ENCODE peak calls at places on chromosomes 4 and X, in ten cellular contexts. W is transverse colon, R is tibial nerve, M is adrenal gland, L is heart left ventricle, O is prostate gland, U is right lobe of liver, H is IMR-90, I is esophagus squamous epithelium, V is stomach. S is an unnamed sample.

GRCh38 chr4:174314770-174315169 is 31.1 kb downstream of the CEP44 start:
- DNase-seq in U (no peak), R (no peak), M (no peak), O (no peak), L (no peak), W (no peak), I (no peak), H (peak), V (no peak), S (no peak)

GRCh38 chr4:43732829-43733426 is 715.7 kb downstream of the KCTD8 start:
- DNase-seq in I (no peak), H (no peak), L (no peak), W (no peak), M (no peak), V (no peak), R (no peak), U (no peak), O (no peak), S (no peak)

GRCh38 chrX:134546187-134546586 is 86.2 kb downstream of the HPRT1 start:
- DNase-seq in I (no peak), V (no peak), W (no peak), H (no peak), L (no peak), M (no peak), O (no peak), U (no peak), R (no peak), S (no peak)

GRCh38 chr4:183099537-183100297 is 660 bp downstream of the WWC2 start:
- DNase-seq in M (peak), H (no peak), O (peak), W (no peak), V (peak), I (no peak), U (peak), L (peak), R (no peak), S (peak)

GRCh38 chr4:151766691-151767090 is 5.9 kb upstream of the GATB start:
- DNase-seq in U (no peak), R (no peak), V (no peak), I (no peak), H (no peak), L (no peak), M (no peak), W (peak), O (no peak), S (no peak)

GRCh38 chrX:119374736-119375135 is 24.4 kb upstream of the SLC25A43 start:
- DNase-seq in U (no peak), R (no peak), I (no peak), V (no peak), O (no peak), W (no peak), M (no peak), H (peak), L (no peak), S (no peak)

GRCh38 chr4:153205028-153205648 is 895 bp downstream of the TRIM2 start:
- DNase-seq in R (no peak), W (peak), V (peak), O (peak), L (no peak), H (no peak), U (no peak), M (no peak), I (no peak), S (peak)

GRCh38 chr4:142838781-142839180 is 7.3 kb downstream of the INPP4B start:
- DNase-seq in U (no peak), L (no peak), I (no peak), H (no peak), M (no peak), W (no peak), R (no peak), V (no peak), O (no peak), S (no peak)

GRCh38 chrX:150569155-150569477 is 695 bp downstream of the MTM1 start:
- DNase-seq in L (peak), O (no peak), U (no peak), M (peak), W (peak), R (no peak), I (no peak), H (peak), V (peak), S (peak)

GRCh38 chr4:71456841-71457240 is 118.0 kb downstream of the SLC4A4 start:
- DNase-seq in U (no peak), L (peak), W (no peak), O (peak), M (peak), V (no peak), H (peak), I (no peak), R (no peak), S (no peak)

GRCh38 chr4:183751081-183751480 is 92.0 kb downstream of the TRAPPC11 start:
- DNase-seq in H (no peak), W (no peak), O (no peak), R (no peak), V (no peak), L (no peak), I (no peak), U (no peak), M (no peak), S (no peak)

GRCh38 chr4:142846729-142847606 is 867 bp upstream of the INPP4B start:
- DNase-seq in M (no peak), W (peak), H (no peak), V (peak), R (peak), U (no peak), I (no peak), O (peak), L (peak), S (no peak)

GRCh38 chrX:10569946-10570345 is 50.4 kb downstream of the MID1 start:
- DNase-seq in I (no peak), V (no peak), H (peak), U (no peak), O (no peak), R (no peak), L (no peak), M (no peak), W (no peak), S (no peak)

GRCh38 chr4:109243871-109244270 is 58.6 kb downstream of the COL25A1 start:
- DNase-seq in W (no peak), V (no peak), O (no peak), L (no peak), H (no peak), R (no peak), U (no peak), I (no peak), M (no peak), S (no peak)

GRCh38 chr4:11566440-11567022 is 137.8 kb upstream of the HS3ST1 start:
- DNase-seq in R (no peak), I (no peak), U (no peak), M (no peak), W (no peak), H (peak), V (no peak), L (no peak), O (no peak), S (no peak)

GRCh38 chrX:46571423-46572294 is 1.9 kb upstream of the CHST7 start:
- DNase-seq in U (no peak), R (no peak), V (no peak), L (no peak), O (no peak), H (no peak), I (no peak), M (no peak), W (no peak), S (no peak)

GRCh38 chrX:47560179-47560830 is 700 bp upstream of the ARAF start:
- DNase-seq in W (no peak), U (no peak), M (no peak), H (peak), O (no peak), I (no peak), V (no peak), L (no peak), R (no peak), S (no peak)

GRCh38 chrX:46979340-46979739 is 67.1 kb downstream of the JADE3 start:
- DNase-seq in I (no peak), W (no peak), V (no peak), M (no peak), R (no peak), L (no peak), U (no peak), H (peak), O (no peak), S (no peak)

GRCh38 chr4:167555338-167556022 is 321.2 kb upstream of the SPOCK3 start:
- DNase-seq in L (no peak), I (no peak), W (no peak), R (no peak), O (no peak), H (no peak), V (no peak), U (no peak), M (no peak), S (no peak)

GRCh38 chr4:97942137-97942536 is 201.1 kb downstream of the STPG2 start:
- DNase-seq in V (no peak), R (no peak), I (no peak), O (no peak), L (no peak), U (no peak), W (no peak), H (no peak), M (no peak), S (no peak)

GRCh38 chrX:108131471-108131870 is 39.9 kb downstream of the ATG4A start:
- DNase-seq in V (no peak), W (no peak), M (no peak), H (peak), O (no peak), U (no peak), I (no peak), R (no peak), L (peak), S (no peak)

DNA sequence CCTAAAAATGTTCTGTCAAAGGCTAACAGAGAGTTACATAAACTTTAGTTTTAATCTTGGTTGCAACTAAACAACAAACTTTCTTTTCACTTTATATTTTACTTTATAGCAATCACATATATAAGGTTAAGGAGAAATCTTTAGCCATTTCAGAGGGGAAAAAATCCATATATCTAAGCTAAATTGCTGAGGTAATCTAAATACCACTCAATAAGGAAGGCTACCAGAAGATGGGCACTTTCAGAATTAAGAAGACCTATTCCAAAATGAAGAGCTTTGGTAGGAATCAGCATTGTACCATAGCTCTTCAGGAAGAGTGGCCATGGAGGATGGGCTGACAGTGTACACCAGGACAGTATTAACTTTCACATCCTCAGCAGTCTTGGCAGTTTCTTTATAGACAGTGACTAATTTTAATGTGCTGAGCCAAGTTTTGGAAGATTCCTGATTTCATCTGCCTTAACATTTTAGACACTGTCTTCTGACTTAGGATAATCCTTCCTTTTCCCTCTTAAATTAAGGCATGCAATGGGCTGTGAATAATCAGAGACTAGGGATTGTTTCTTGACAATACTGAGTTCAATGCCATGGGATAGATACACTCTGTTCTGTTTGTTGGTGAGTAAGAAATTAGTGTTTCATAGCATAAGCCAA is 7.1 kb downstream of the FAT4 start:
- DNase-seq in O (no peak), H (peak), W (no peak), M (no peak), R (no peak), V (no peak), U (no peak), I (no peak), L (no peak), S (no peak)
- H3K4me3 ChIP-seq in O (no peak), H (peak), W (no peak), M (no peak), R (no peak), V (peak), U (no peak), I (peak), L (peak), S (peak)

GRCh38 chr4:140019619-140020367 is 134.2 kb downstream of the MAML3 start:
- DNase-seq in U (no peak), W (no peak), H (no peak), M (no peak), O (no peak), I (no peak), L (no peak), R (no peak), V (no peak), S (no peak)
- TF ChIP-seq POLR2A in U (no peak), W (no peak), H (no peak), M (no peak), O (no peak), I (no peak), L (no peak), R (no peak), V (no peak), S (no peak)

DNA sequence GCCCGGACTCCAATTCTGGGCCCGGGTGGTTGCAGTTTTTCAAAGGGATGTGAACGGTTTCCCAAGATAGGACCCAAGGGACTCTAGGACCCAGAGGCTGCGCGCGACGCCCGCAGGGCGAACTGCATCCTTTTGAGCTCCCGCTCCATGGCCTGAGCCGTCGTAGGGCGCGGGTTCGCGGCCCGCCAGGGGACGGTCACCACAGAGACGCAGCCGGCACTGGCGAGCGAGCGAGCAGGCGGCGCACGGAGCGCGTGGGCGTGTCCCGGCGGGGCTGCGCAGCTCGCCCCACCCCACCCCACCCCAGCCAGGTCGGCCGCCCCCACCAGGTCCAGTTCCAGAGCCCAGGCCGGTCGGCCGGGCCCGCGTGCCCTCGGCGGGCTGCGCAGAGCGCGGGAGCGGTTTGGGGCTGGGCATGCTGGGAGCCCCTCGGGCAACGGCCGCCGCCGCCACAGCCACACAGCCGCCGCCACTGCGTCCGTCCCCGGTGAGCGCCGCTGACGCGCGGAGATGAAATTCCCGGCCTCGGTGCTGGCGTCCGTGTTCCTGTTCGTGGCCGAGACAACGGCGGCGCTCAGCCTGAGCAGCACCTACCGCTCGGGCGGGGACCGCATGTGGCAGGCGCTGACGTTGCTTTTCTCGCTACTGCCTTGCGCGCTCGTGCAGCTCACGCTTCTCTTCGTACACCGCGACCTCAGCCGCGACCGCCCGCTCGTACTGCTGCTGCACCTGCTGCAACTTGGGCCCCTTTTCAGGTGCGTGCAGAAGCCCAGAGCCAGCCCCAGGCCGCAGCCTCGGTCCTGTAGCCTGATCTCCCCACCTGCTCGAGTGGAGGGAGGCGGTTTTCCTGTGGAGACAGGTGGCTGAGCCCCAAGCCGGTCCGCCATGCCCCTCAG is at the start of gene XK:
- DNase-seq in R (no peak), U (peak), I (no peak), O (peak), V (peak), L (peak), W (peak), H (no peak), M (peak), S (peak)
- H3K4me3 ChIP-seq in R (peak), U (peak), I (peak), O (peak), V (peak), L (peak), W (peak), H (peak), M (no peak), S (peak)

GRCh38 chrX:2928583-2929434 is at the start of gene ARSD:
- DNase-seq in M (peak), O (peak), U (peak), W (peak), L (peak), V (peak), H (peak), I (peak), R (peak), S (peak)
- TF ChIP-seq POLR2A in M (peak), O (peak), U (peak), W (peak), L (no peak), V (no peak), H (peak), I (no peak), R (peak), S (peak)

GRCh38 chr4:144582105-144582850 is 63.7 kb upstream of the HHIP start:
- DNase-seq in O (no peak), V (no peak), M (no peak), U (no peak), W (no peak), L (no peak), R (no peak), H (peak), I (no peak), S (no peak)
- H3K4me3 ChIP-seq in O (no peak), V (no peak), M (no peak), U (no peak), W (no peak), L (no peak), R (no peak), H (no peak), I (no peak), S (no peak)

GRCh38 chr4:65670331-65671031 is at the start of gene EPHA5:
- DNase-seq in H (peak), I (no peak), L (peak), M (peak), U (peak), O (peak), R (peak), W (no peak), V (peak), S (peak)
- TF ChIP-seq POLR2A in H (no peak), I (no peak), L (no peak), M (no peak), U (no peak), O (no peak), R (peak), W (no peak), V (no peak), S (no peak)

DNA sequence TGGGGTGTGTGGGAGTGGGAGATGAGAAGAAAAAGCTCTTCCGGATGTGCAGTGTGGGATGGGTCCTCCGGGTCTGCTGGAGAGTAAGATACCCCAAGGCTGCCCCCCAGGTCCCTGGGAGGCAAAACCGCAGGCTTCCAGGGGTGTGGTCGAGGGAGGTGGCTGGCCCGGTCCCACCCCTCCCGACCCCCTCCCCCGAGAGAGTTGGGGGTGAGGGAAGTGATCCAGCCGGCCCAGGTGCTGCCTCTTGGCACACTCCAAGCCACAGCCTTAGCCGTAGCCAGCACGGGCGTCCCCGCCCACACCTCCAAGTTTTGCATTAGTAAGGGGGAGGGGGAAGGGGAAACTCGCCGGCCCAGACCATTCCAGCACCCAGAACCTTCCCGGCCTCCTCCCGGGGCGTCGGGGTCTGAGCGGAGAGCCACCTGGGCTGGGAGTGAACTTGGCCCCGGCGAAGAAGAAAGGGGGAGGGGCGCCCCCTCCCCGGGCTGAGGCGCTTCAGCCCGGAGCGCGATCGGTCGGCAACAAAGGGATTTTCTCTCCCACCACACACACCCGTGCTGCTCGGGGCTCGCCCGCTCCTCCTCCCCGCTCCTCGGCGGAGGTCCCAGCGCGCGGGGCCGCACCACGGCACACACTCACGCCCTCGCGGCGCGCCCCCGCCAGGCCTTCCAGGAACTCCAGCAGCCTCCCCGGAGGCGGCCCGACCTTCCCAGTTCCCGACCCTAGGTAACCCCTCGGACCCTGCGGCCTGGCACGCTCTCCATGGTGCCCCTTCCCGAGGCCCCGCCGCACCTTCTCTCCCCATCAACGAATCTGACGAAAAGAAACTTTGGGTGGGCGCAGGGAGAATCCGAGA is 14.4 kb downstream of the BCOR start:
- DNase-seq in O (peak), U (peak), H (no peak), L (no peak), R (no peak), M (peak), I (no peak), W (no peak), V (peak), S (no peak)
- H3K4me3 ChIP-seq in O (peak), U (peak), H (peak), L (peak), R (peak), M (no peak), I (peak), W (peak), V (peak), S (no peak)

GRCh38 chr4:6179362-6179761 is 21.0 kb downstream of the JAKMIP1 start:
- DNase-seq in U (no peak), L (no peak), M (no peak), H (no peak), W (peak), I (no peak), V (no peak), R (no peak), O (no peak), S (no peak)

GRCh38 chr4:6178757-6179156 is 21.6 kb downstream of the JAKMIP1 start:
- DNase-seq in O (no peak), W (no peak), R (no peak), M (no peak), V (no peak), H (no peak), L (no peak), I (no peak), U (no peak), S (no peak)

GRCh38 chr4:6183740-6184139 is 16.6 kb downstream of the JAKMIP1 start:
- DNase-seq in R (no peak), V (no peak), U (no peak), L (no peak), W (no peak), H (no peak), I (no peak), O (no peak), M (no peak), S (no peak)

GRCh38 chr4:6182390-6183280 is 17.7 kb downstream of the JAKMIP1 start:
- DNase-seq in R (no peak), H (no peak), U (no peak), O (no peak), L (no peak), V (no peak), M (no peak), I (no peak), W (no peak), S (no peak)

DNA sequence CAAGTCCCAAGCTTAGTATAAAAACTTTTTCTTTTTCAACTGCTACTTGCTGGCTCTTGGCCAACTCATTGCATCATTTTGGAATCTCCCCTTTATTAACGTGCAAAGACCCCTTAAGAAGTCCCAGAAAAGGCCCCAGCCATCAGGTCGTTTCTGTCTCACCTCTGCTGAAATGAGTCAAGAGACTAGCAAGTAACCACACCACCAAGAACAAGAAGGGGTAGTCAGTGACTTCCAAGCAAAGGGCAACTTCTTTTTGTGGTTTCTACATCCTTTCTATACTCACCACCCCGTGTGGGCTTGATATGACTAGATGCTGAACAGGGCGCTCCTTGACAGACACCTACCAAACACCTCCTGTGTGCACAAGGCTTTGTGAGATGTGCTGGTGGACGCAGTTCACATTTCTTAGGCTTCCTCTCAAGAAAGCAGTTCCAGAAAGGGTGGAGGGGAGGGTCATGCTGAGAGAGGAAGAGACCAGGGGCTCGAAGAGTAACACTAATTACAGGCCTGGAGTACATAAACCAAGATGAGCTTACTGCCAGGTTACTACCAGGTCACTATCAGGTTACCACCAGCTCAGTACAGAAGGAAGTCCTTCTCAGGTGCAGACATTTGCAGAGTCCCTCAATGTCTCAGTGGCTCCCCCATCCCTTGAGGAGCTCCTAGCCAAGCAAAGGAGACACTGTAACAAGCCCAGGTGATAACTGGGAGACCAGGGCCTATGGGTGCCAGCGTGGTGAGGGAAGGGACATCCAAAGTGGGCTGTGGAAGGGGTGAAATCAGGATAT is 19.3 kb downstream of the JAKMIP1 start:
- DNase-seq in M (no peak), O (no peak), I (no peak), W (no peak), U (no peak), H (no peak), L (no peak), V (no peak), R (no peak), S (no peak)
- TF ChIP-seq POLR2A in M (no peak), O (no peak), I (no peak), W (no peak), U (no peak), H (no peak), L (no peak), V (no peak), R (no peak), S (no peak)

S was measured in upper lobe of left lung.